ENCODE peak calls at places on chromosome 6, in nine cellular contexts. O is lung; G is tibial artery; K is heart right ventricle; P is CD8-positive, alpha-beta T cell; E is GM23338; L is psoas muscle; H is H1; A is endothelial cell of umbilical vein. U is an unnamed sample. For H3K4me1, the result is how much of the 10 kb centered on the place peaks cover.

GRCh38 chr6:52423971-52424381 is 3.8 kb downstream of the EFHC1 start:
- DNase-seq in G (no peak), L (no peak), E (peak), H (no peak), P (no peak), O (no peak), K (no peak), A (peak), U (no peak)

GRCh38 chr6:75326557-75327258 is 42.1 kb upstream of the TMEM30A start:
- DNase-seq in K (no peak), E (peak), G (no peak), P (no peak), L (no peak), A (no peak), O (no peak), H (no peak), U (no peak)

GRCh38 chr6:35298625-35299140 is 1.1 kb downstream of the DEF6 start:
- DNase-seq in H (no peak), E (no peak), O (no peak), P (no peak), K (no peak), L (no peak), A (no peak), G (peak), U (no peak)

GRCh38 chr6:20319520-20320357 is 81.9 kb upstream of the E2F3 start:
- DNase-seq in P (peak), L (peak), G (no peak), H (no peak), A (no peak), O (peak), E (no peak), K (peak), U (peak)

GRCh38 chr6:79117752-79118151 is 39.7 kb upstream of the PHIP start:
- DNase-seq in O (no peak), E (no peak), A (no peak), L (no peak), H (no peak), K (no peak), P (no peak), G (no peak), U (no peak)

GRCh38 chr6:45886776-45887175 is 128.9 kb downstream of the CLIC5 start:
- DNase-seq in A (no peak), P (no peak), K (no peak), L (no peak), H (no peak), E (peak), O (no peak), G (no peak), U (no peak)

GRCh38 chr6:75275067-75275466 is 9.5 kb downstream of the TMEM30A start:
- DNase-seq in E (no peak), G (no peak), L (no peak), K (no peak), O (no peak), A (peak), H (no peak), P (no peak), U (no peak)

GRCh38 chr6:149403534-149403933 is 3.5 kb downstream of the SUMO4 start:
- DNase-seq in G (no peak), A (no peak), O (no peak), E (no peak), H (no peak), K (no peak), P (no peak), L (no peak), U (no peak)

GRCh38 chr6:158926429-158926828 is 73.6 kb downstream of the RSPH3 start:
- DNase-seq in K (no peak), G (no peak), L (no peak), P (no peak), H (no peak), E (no peak), O (no peak), A (no peak), U (no peak)

GRCh38 chr6:73964455-73964854 is 268.5 kb downstream of the CD109 start:
- DNase-seq in K (no peak), P (no peak), O (no peak), L (no peak), H (no peak), E (no peak), A (no peak), G (no peak), U (no peak)

GRCh38 chr6:150528648-150529285 is 70.9 kb upstream of the PLEKHG1 start:
- DNase-seq in K (peak), G (no peak), E (peak), P (no peak), O (no peak), L (peak), H (peak), A (peak), U (no peak)

GRCh38 chr6:109212683-109213082 is 117.4 kb downstream of the CEP57L1 start:
- DNase-seq in G (no peak), A (no peak), K (no peak), O (no peak), L (no peak), E (no peak), P (no peak), H (no peak), U (no peak)

GRCh38 chr6:166997768-166998255 is 1.4 kb upstream of the CEP43 start:
- DNase-seq in E (peak), L (peak), O (peak), H (peak), A (peak), P (no peak), K (peak), G (peak), U (peak)

GRCh38 chr6:3724451-3725144 is 26.9 kb downstream of the PXDC1 start:
- DNase-seq in O (no peak), P (no peak), K (peak), A (no peak), L (peak), E (no peak), G (peak), H (no peak), U (no peak)

GRCh38 chr6:98118357-98119045 is 715.9 kb upstream of the POU3F2 start:
- DNase-seq in G (no peak), O (no peak), A (no peak), L (no peak), E (peak), K (no peak), P (no peak), H (no peak), U (no peak)

GRCh38 chr6:135935951-135936601 is 84.6 kb downstream of the PDE7B start:
- DNase-seq in H (no peak), O (no peak), G (no peak), K (no peak), A (no peak), P (no peak), E (no peak), L (no peak), U (no peak)

GRCh38 chr6:79913369-79913768 is 34.0 kb downstream of the ELOVL4 start:
- DNase-seq in K (no peak), E (no peak), L (no peak), O (no peak), P (no peak), A (peak), H (no peak), G (no peak), U (no peak)

GRCh38 chr6:6825986-6826901 is 237.7 kb downstream of the LY86 start:
- DNase-seq in E (no peak), K (peak), H (no peak), P (no peak), L (peak), A (peak), O (peak), G (no peak), U (peak)

GRCh38 chr6:19772891-19773290 is 64.3 kb upstream of the ID4 start:
- DNase-seq in A (no peak), O (no peak), G (no peak), K (no peak), E (peak), P (no peak), L (no peak), H (no peak), U (no peak)

GRCh38 chr6:110949679-110950285 is 8.7 kb upstream of the GTF3C6 start:
- DNase-seq in L (no peak), H (no peak), P (no peak), K (no peak), O (no peak), A (peak), G (no peak), E (peak), U (no peak)

GRCh38 chr6:33840064-33840926 is 36.5 kb upstream of the MLN start:
- DNase-seq in A (peak), O (no peak), L (no peak), E (no peak), K (no peak), G (no peak), H (no peak), P (no peak), U (peak)

GRCh38 chr6:20001286-20001685 is 164.1 kb downstream of the ID4 start:
- DNase-seq in K (no peak), L (no peak), G (no peak), O (no peak), P (no peak), E (no peak), H (no peak), A (no peak), U (no peak)

GRCh38 chr6:77368660-77369313 is 94.5 kb downstream of the HTR1B start:
- DNase-seq in K (peak), G (peak), P (no peak), H (peak), E (peak), O (peak), A (peak), L (peak), U (peak)

GRCh38 chr6:72631480-72631879 is 9.6 kb downstream of the KCNQ5 start:
- DNase-seq in O (no peak), K (no peak), A (no peak), P (no peak), E (no peak), L (no peak), G (no peak), H (no peak), U (no peak)

GRCh38 chr6:124470803-124471202 is 491.4 kb upstream of the RNF217 start:
- DNase-seq in E (no peak), H (no peak), A (no peak), G (no peak), K (no peak), O (no peak), L (no peak), P (no peak), U (no peak)

GRCh38 chr6:44539701-44540100 is 152.2 kb downstream of the CDC5L start:
- DNase-seq in E (no peak), K (no peak), L (no peak), A (no peak), H (peak), P (no peak), O (no peak), G (peak), U (peak)

GRCh38 chr6:125513978-125514377 is 212.2 kb upstream of the HDDC2 start:
- DNase-seq in K (no peak), L (no peak), P (no peak), O (no peak), H (no peak), E (no peak), A (no peak), G (no peak), U (no peak)

GRCh38 chr6:87756858-87757257 is 54.8 kb upstream of the AKIRIN2 start:
- DNase-seq in E (no peak), L (no peak), O (peak), A (peak), H (no peak), G (no peak), K (no peak), P (no peak), U (no peak)

GRCh38 chr6:138570716-138571020 is 71.4 kb upstream of the NHSL1 start:
- DNase-seq in A (peak), O (no peak), E (no peak), L (no peak), H (no peak), G (no peak), K (no peak), P (no peak), U (no peak)

GRCh38 chr6:138568997-138569396 is 69.7 kb upstream of the NHSL1 start:
- DNase-seq in P (no peak), K (no peak), G (no peak), E (no peak), A (no peak), O (no peak), L (no peak), H (no peak), U (no peak)

GRCh38 chr6:138571174-138571573 is 71.9 kb upstream of the NHSL1 start:
- DNase-seq in E (no peak), A (no peak), K (no peak), G (no peak), P (no peak), H (no peak), O (no peak), L (no peak), U (no peak)

GRCh38 chr6:138569554-138569953 is 70.3 kb upstream of the NHSL1 start:
- DNase-seq in K (no peak), H (no peak), P (no peak), E (no peak), L (no peak), A (no peak), G (no peak), O (no peak), U (no peak)

DNA sequence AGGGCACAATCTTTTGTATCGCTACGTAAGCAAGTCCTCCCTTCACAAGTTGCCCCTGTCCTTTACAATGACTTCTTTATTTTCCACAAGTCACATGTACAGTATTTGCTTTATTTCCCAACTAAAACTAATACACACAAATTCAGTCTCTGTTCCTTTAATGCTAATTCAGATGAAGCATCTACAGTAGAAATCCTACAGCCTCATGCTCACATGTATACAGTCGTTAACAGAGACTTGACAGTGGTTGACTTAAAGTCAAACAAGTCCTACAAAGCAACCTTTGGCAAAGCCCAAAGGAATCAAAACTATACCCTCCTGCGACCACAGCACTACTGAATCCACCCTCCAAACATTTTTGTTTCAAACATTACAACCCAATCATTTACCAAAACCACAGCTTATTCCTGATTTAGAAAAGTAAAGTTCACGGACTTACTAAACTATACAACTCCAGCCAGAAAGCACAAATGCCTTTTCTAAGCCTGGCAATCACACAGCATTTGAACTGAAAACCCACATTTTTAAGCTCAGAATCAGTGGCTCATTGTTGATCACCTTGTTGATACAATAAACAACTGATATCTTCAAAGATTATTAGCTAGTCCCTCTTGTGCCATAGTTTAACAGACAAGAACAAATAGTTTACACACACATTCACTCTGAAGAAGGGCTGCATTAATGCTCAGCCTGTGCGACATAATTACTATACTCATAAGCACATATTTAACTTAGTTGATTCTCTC is 70.8 kb upstream of the NHSL1 start:
- DNase-seq in P (no peak), O (no peak), E (no peak), H (no peak), A (no peak), G (no peak), K (no peak), L (no peak), U (no peak)
- TF ChIP-seq CTCF in P (no peak), O (no peak), E (no peak), H (no peak), A (no peak), G (no peak), K (no peak), L (no peak), U (no peak)

GRCh38 chr6:26232306-26232949 is 132.6 kb upstream of the BTN3A2 start:
- DNase-seq in A (no peak), O (no peak), L (no peak), E (no peak), G (no peak), K (no peak), H (no peak), P (no peak), U (no peak)

GRCh38 chr6:26233608-26234420 is 131.2 kb upstream of the BTN3A2 start:
- DNase-seq in K (no peak), O (no peak), A (peak), P (peak), E (peak), L (peak), H (no peak), G (peak), U (peak)

GRCh38 chr6:26234421-26235239 is 130.4 kb upstream of the BTN3A2 start:
- DNase-seq in P (peak), E (peak), K (no peak), O (no peak), L (peak), G (peak), A (peak), H (peak), U (peak)

GRCh38 chr6:26232950-26233607 is 131.9 kb upstream of the BTN3A2 start:
- DNase-seq in O (no peak), H (no peak), P (no peak), G (no peak), E (peak), A (peak), K (no peak), L (no peak), U (peak)

DNA sequence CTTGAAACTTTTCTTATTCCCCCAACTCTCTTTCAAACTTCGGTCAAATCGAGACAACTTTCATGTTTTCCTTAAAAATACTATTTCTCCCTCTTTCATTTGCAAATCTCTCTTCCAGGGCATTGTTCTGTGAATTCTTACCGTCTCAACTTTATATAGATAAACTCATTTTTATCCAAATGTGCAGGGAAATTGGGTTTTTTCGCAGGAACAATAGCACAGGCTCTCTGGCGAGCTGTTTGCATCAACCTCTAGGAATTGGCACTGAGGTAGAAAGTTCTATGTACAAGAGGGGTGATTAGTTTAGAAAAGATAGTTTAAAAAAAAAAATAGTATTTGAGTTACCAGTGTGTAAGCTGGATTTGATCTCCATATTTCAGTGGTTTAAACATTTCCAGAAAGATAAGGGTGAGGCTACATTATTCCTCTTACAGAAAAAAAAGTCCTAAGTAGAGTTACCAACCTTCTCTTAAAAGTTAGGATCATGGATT is 129.7 kb upstream of the BTN3A2 start:
- DNase-seq in A (no peak), O (no peak), L (no peak), E (no peak), G (no peak), P (no peak), K (no peak), H (no peak), U (no peak)
- H3K4me3 ChIP-seq in A (peak), O (no peak), L (peak), E (peak), G (peak), P (peak), K (peak), H (peak), U (no peak)

DNA sequence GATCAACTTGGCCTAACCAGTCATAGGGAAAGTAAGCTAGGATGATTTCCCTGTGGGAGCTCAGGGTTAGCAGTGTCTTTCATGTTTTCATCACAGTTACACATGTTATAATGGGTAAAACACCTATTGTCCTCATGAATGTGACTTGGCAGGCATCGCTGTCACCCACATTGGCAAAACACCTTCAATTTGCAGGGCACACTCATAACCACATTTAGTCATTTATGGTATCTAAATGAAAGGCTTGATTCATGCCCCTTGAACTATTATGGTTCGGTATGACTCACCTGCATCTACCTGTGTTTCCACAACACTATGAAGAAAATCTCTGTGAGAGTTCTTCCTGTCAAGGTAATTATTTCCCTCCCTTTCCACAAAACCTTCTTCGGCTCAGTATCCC is 49.2 kb downstream of the FRK start:
- DNase-seq in O (no peak), E (no peak), A (no peak), K (no peak), P (no peak), H (no peak), G (no peak), L (no peak), U (no peak)
- H3K4me1 ChIP-seq in O (under half), E (under half), A (under half), K (under half), P (under half), H (under half), G (half or more), L (under half), U (under half)

DNA sequence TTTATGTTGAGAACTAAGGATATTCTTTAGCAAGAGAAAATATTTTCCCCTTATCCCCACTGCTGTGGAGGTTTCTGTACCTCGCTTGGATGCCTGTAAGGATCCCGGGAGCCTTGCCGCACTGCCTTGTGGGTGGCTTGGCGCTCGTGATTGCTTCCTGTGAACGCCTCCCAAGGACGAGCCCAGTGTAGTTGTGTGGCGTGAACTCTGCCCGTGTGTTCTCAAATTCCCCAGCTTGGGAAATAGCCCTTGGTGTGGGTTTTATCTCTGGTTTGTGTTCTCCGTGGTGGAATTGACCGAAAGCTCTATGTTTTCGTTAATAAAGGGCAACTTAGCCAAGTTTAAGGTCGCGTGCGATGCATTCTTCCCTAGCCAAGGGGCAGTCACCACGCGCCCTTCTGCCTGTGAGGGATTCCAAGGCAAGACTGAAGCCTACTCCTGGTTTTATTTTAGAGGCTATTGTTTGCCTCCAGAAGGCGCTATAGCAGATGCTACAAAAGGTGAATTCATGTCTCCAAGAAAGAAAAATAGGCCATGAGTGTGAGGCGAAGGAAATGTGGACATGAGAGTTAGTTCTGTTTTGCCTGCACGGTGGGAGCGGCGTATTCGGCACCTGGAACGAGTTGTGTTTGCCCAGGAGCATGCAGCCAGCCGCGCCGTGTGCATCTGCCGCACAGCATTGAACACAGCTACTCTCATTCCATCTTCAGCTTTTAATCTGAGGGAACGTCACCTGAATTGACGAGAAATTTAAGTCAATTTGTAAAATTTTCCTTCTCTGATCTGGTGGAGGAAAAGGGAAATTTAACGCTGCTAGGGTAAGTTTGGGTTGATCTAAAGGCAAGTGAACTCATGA is 40.3 kb upstream of the IRF4 start:
- DNase-seq in K (peak), G (no peak), A (no peak), L (no peak), H (no peak), O (no peak), P (no peak), E (peak), U (no peak)
- TF ChIP-seq CTCF in K (no peak), G (no peak), A (no peak), L (no peak), H (peak), O (no peak), P (no peak), E (peak), U (no peak)

GRCh38 chr6:94349227-94349626 is 929.9 kb upstream of the EPHA7 start:
- DNase-seq in H (no peak), P (no peak), E (no peak), K (no peak), G (no peak), L (no peak), O (no peak), A (no peak), U (no peak)
- H3K4me3 ChIP-seq in H (no peak), P (no peak), E (no peak), K (no peak), G (no peak), L (no peak), O (no peak), A (no peak), U (no peak)

GRCh38 chr6:169362501-169363121 is 109.0 kb upstream of the THBS2 start:
- DNase-seq in O (no peak), G (no peak), H (no peak), E (no peak), A (no peak), L (no peak), K (no peak), P (no peak), U (no peak)
- H3K4me1 ChIP-seq in O (under half), G (under half), H (under half), E (under half), A (under half), L (under half), K (under half), P (under half), U (under half)